ENCODE peak calls at places on chromosome 7, in five cellular contexts. C is left lung; T is effector memory CD8-positive, alpha-beta T cell; K is stimulated activated naive CD8-positive, alpha-beta T cell treated with anti-CD3 and anti-CD28 coated beads, Interleukin-15, amount 100 ng/mL, for 72 hours; P is right lobe of liver. H is an unnamed sample.
A peak's percentile ranks its signal among the peaks of the same experiment; 100 is the strongest.

GRCh38 chr7:133300811-133301210 is 47.9 kb downstream of the EXOC4 start:
- ATAC-seq in K (no peak), P (no peak), C (no peak), T (no peak), H (no peak)

GRCh38 chr7:32761451-32762320 is 129.9 kb downstream of the KBTBD2 start:
- ATAC-seq in K (no peak), C (no peak), P (no peak), T (no peak), H (no peak)

GRCh38 chr7:50594734-50595537 is 29.7 kb upstream of the DDC start:
- ATAC-seq in K (peak; percentile 87), P (no peak), C (no peak), T (no peak), H (peak; percentile 84)

GRCh38 chr7:111735661-111736323 is 173.5 kb upstream of the IMMP2L start:
- ATAC-seq in T (peak; percentile 54), K (no peak), C (peak; percentile 89), P (peak; percentile 90), H (no peak)

GRCh38 chr7:338295-339061 is 48.5 kb downstream of the FOXL3 start:
- ATAC-seq in K (no peak), C (no peak), P (no peak), T (no peak), H (no peak)

GRCh38 chr7:43869898-43870240 is 552 bp upstream of the MRPS24 start:
- ATAC-seq in C (peak; percentile 52), K (peak; percentile 48), T (peak; percentile 6), P (no peak), H (peak; percentile 47)

GRCh38 chr7:148883233-148884048 is 650 bp downstream of the EZH2 start:
- ATAC-seq in P (peak; percentile 0), C (peak; percentile 4), K (peak; percentile 52), T (peak; percentile 51), H (peak; percentile 10)

GRCh38 chr7:33950047-33950714 is 44.8 kb downstream of the BMPER start:
- ATAC-seq in P (no peak), K (no peak), C (no peak), T (no peak), H (no peak)

GRCh38 chr7:2248984-2249694 is 7.1 kb downstream of the NUDT1 start:
- ATAC-seq in K (peak; percentile 33), C (peak; percentile 63), P (peak; percentile 57), T (peak; percentile 50), H (peak; percentile 92)

GRCh38 chr7:146961617-146962016 is 845.0 kb downstream of the CNTNAP2 start:
- ATAC-seq in P (no peak), T (no peak), C (no peak), K (no peak), H (no peak)

GRCh38 chr7:141597966-141598365 is 46.8 kb downstream of the AGK start:
- ATAC-seq in C (no peak), T (no peak), P (no peak), K (no peak), H (no peak)

GRCh38 chr7:157411580-157411979 is 74.8 kb downstream of the DNAJB6 start:
- ATAC-seq in P (no peak), K (no peak), T (peak; percentile 86), C (no peak), H (peak; percentile 86)

GRCh38 chr7:81616951-81617350 is 152.9 kb downstream of the HGF start:
- ATAC-seq in T (no peak), C (no peak), P (no peak), K (no peak), H (no peak)

GRCh38 chr7:1444214-1444924 is 14.9 kb downstream of the MICALL2 start:
- ATAC-seq in K (no peak), P (no peak), C (no peak), T (no peak), H (no peak)

GRCh38 chr7:98315318-98315993 is 34.0 kb downstream of the BRI3 start:
- ATAC-seq in C (no peak), T (peak; percentile 12), P (no peak), K (no peak), H (no peak)

GRCh38 chr7:16535500-16535899 is 8.9 kb downstream of the LRRC72 start:
- ATAC-seq in P (no peak), C (no peak), K (no peak), T (no peak), H (no peak)

GRCh38 chr7:46357290-46357689 is 436.2 kb upstream of the IGFBP3 start:
- ATAC-seq in C (no peak), T (no peak), P (no peak), K (no peak), H (no peak)

GRCh38 chr7:137881607-137882260 is 35.0 kb upstream of the DGKI start:
- ATAC-seq in C (no peak), T (no peak), P (no peak), K (peak; percentile 61), H (peak; percentile 32)

GRCh38 chr7:50416509-50417299 is 33.4 kb downstream of the FIGNL1 start:
- ATAC-seq in K (no peak), T (no peak), C (peak; percentile 45), P (peak; percentile 23), H (no peak)

GRCh38 chr7:105698531-105698930 is 117.2 kb upstream of the EFCAB10 start:
- ATAC-seq in K (no peak), T (no peak), C (no peak), P (no peak), H (no peak)

GRCh38 chr7:142298009-142298408 is 40.2 kb upstream of the PRSS58 start:
- ATAC-seq in C (no peak), K (peak; percentile 37), T (no peak), P (no peak), H (peak; percentile 34)

GRCh38 chr7:93179173-93179572 is 31.0 kb upstream of the SAMD9L start:
- ATAC-seq in T (no peak), P (no peak), C (no peak), K (no peak), H (peak; percentile 50)

GRCh38 chr7:75866129-75866496 is 12.7 kb upstream of the RHBDD2 start:
- ATAC-seq in K (peak; percentile 5), C (peak; percentile 11), T (peak; percentile 7), P (peak; percentile 66), H (no peak)

GRCh38 chr7:24945899-24946298 is 34.1 kb downstream of the OSBPL3 start:
- ATAC-seq in P (no peak), K (no peak), T (no peak), C (no peak), H (no peak)

H was measured in activated T-helper 17 cell treated with anti-CD3 and anti-CD28 coated beads, Interleukin-2, amount 50 U/mL, for 72 hours.